ENCODE peak calls at places on chromosomes 7 and 10, in ten cellular contexts. Y, U, E, X, M, J, G, V, T and A are unnamed samples.

GRCh38 chr10:116909307-116909706 is 60.0 kb downstream of the ENO4 start:
- DNase-seq in G (no peak), T (no peak), Y (no peak), U (no peak), J (no peak), V (no peak), M (no peak), E (no peak), X (no peak), A (no peak)

GRCh38 chr10:43843331-43844101 is 194.8 kb upstream of the ZNF32 start:
- DNase-seq in V (peak; percentile 71), G (no peak), U (no peak), T (peak; percentile 68), M (peak; percentile 77), J (peak; percentile 89), X (no peak), E (no peak), Y (no peak), A (no peak)

GRCh38 chr10:114703377-114704125 is 45.5 kb upstream of the ABLIM1 start:
- DNase-seq in G (peak; percentile 12), T (no peak), U (no peak), E (peak; percentile 69), V (no peak), X (no peak), J (peak; percentile 41), M (no peak), Y (peak; percentile 67), A (no peak)

GRCh38 chr10:51389415-51390342 is 309.7 kb downstream of the CSTF2T start:
- DNase-seq in Y (peak; percentile 56), U (peak; percentile 28), M (no peak), T (peak; percentile 100), X (peak; percentile 45), E (peak; percentile 78), V (no peak), J (peak; percentile 95), G (peak; percentile 42), A (no peak)

GRCh38 chr7:28784166-28784870 is 173.8 kb downstream of the TRIL start:
- DNase-seq in U (no peak), J (peak; percentile 73), M (no peak), V (no peak), T (no peak), Y (no peak), X (no peak), G (no peak), E (no peak), A (no peak)

GRCh38 chr10:119602241-119603095 is 5.7 kb upstream of the TIAL1 start:
- DNase-seq in U (no peak), Y (peak; percentile 46), E (peak; percentile 86), V (no peak), M (no peak), X (peak; percentile 28), J (peak; percentile 64), G (no peak), T (no peak), A (no peak)

GRCh38 chr10:8034666-8035640 is 19.5 kb upstream of the GATA3 start:
- DNase-seq in X (no peak), Y (no peak), E (peak; percentile 60), U (no peak), M (no peak), V (no peak), G (no peak), J (no peak), T (no peak), A (no peak)

GRCh38 chr7:14717711-14718304 is 184.7 kb downstream of the DGKB start:
- DNase-seq in G (no peak), V (no peak), E (peak; percentile 64), J (peak; percentile 65), T (no peak), X (no peak), Y (peak; percentile 31), M (no peak), U (no peak), A (peak; percentile 22)

GRCh38 chr10:7797582-7797981 is 9.6 kb downstream of the ATP5F1C start:
- DNase-seq in V (no peak), E (no peak), Y (peak; percentile 75), J (peak; percentile 93), T (peak; percentile 62), G (no peak), M (peak; percentile 57), U (no peak), X (no peak), A (peak; percentile 55)

GRCh38 chr10:22338260-22338894 is 6.9 kb upstream of the SPAG6 start:
- DNase-seq in U (no peak), T (no peak), Y (no peak), G (no peak), X (no peak), V (no peak), M (no peak), J (no peak), E (peak; percentile 34), A (no peak)

GRCh38 chr10:114420811-114421485 is 16.6 kb upstream of the AFAP1L2 start:
- DNase-seq in J (no peak), E (no peak), U (no peak), M (no peak), G (no peak), T (no peak), Y (no peak), X (no peak), V (no peak), A (no peak)

GRCh38 chr7:139739863-139740597 is 37.8 kb downstream of the HIPK2 start:
- DNase-seq in V (no peak), G (no peak), X (no peak), U (no peak), T (no peak), E (no peak), J (no peak), M (peak; percentile 67), Y (no peak), A (no peak)